ENCODE peak calls at places on chromosomes 1 and 21, in eight cellular contexts. One of them, this sample, is unnamed. For H3K9me3, the result is how much of the 10 kb centered on the place peaks cover.

GRCh38 chr1:233459968-233460367 is 132.4 kb downstream of the MAP3K21 start:
- DNase-seq in A549: no peak
- DNase-seq in fibroblast of lung: peak
- DNase-seq in left ventricle myocardium inferior: no peak
- DNase-seq in CD8-positive, alpha-beta T cell: no peak
- DNase-seq in suprapubic skin: no peak
- DNase-seq in mucosa of descending colon: no peak
- DNase-seq in HCT116: no peak
- DNase-seq in this sample: no peak

GRCh38 chr1:78831731-78832360 is 174.7 kb downstream of the ADGRL4 start:
- DNase-seq in CD8-positive, alpha-beta T cell: no peak
- DNase-seq in left ventricle myocardium inferior: no peak
- DNase-seq in A549: peak
- DNase-seq in suprapubic skin: no peak
- DNase-seq in HCT116: peak
- DNase-seq in mucosa of descending colon: no peak
- DNase-seq in fibroblast of lung: peak
- DNase-seq in this sample: peak

GRCh38 chr1:232613752-232614381 is 16.1 kb downstream of the SIPA1L2 start:
- DNase-seq in suprapubic skin: no peak
- DNase-seq in HCT116: peak
- DNase-seq in mucosa of descending colon: no peak
- DNase-seq in CD8-positive, alpha-beta T cell: no peak
- DNase-seq in A549: no peak
- DNase-seq in fibroblast of lung: peak
- DNase-seq in left ventricle myocardium inferior: no peak
- DNase-seq in this sample: peak

GRCh38 chr1:181135462-181135781 is 46.9 kb downstream of the IER5 start:
- DNase-seq in mucosa of descending colon: no peak
- DNase-seq in fibroblast of lung: peak
- DNase-seq in suprapubic skin: no peak
- DNase-seq in A549: peak
- DNase-seq in CD8-positive, alpha-beta T cell: no peak
- DNase-seq in left ventricle myocardium inferior: no peak
- DNase-seq in HCT116: no peak
- DNase-seq in this sample: peak

GRCh38 chr1:10644307-10645128 is 151.9 kb downstream of the CASZ1 start:
- DNase-seq in HCT116: no peak
- DNase-seq in left ventricle myocardium inferior: no peak
- DNase-seq in A549: no peak
- DNase-seq in mucosa of descending colon: no peak
- DNase-seq in fibroblast of lung: peak
- DNase-seq in suprapubic skin: no peak
- DNase-seq in CD8-positive, alpha-beta T cell: no peak
- DNase-seq in this sample: no peak

GRCh38 chr1:45552309-45552708 is 1.7 kb downstream of the AKR1A1 start:
- DNase-seq in CD8-positive, alpha-beta T cell: no peak
- DNase-seq in HCT116: no peak
- DNase-seq in mucosa of descending colon: no peak
- DNase-seq in A549: no peak
- DNase-seq in suprapubic skin: no peak
- DNase-seq in left ventricle myocardium inferior: no peak
- DNase-seq in fibroblast of lung: peak
- DNase-seq in this sample: no peak

GRCh38 chr1:202129453-202130274 is 6.9 kb downstream of the GPR37L1 start:
- DNase-seq in CD8-positive, alpha-beta T cell: no peak
- DNase-seq in A549: no peak
- DNase-seq in suprapubic skin: no peak
- DNase-seq in left ventricle myocardium inferior: no peak
- DNase-seq in HCT116: no peak
- DNase-seq in fibroblast of lung: no peak
- DNase-seq in mucosa of descending colon: no peak
- DNase-seq in this sample: no peak

GRCh38 chr1:24586970-24587820 is 31.3 kb downstream of the NCMAP start:
- DNase-seq in A549: peak
- DNase-seq in left ventricle myocardium inferior: no peak
- DNase-seq in fibroblast of lung: peak
- DNase-seq in CD8-positive, alpha-beta T cell: peak
- DNase-seq in mucosa of descending colon: no peak
- DNase-seq in suprapubic skin: no peak
- DNase-seq in HCT116: peak
- DNase-seq in this sample: peak

GRCh38 chr1:2965676-2966075 is 55.6 kb upstream of the ACTRT2 start:
- DNase-seq in left ventricle myocardium inferior: no peak
- DNase-seq in mucosa of descending colon: no peak
- DNase-seq in fibroblast of lung: no peak
- DNase-seq in suprapubic skin: no peak
- DNase-seq in A549: no peak
- DNase-seq in HCT116: no peak
- DNase-seq in CD8-positive, alpha-beta T cell: no peak
- DNase-seq in this sample: no peak

GRCh38 chr1:10337436-10337835 is 61.4 kb upstream of the PGD start:
- DNase-seq in A549: no peak
- DNase-seq in left ventricle myocardium inferior: no peak
- DNase-seq in HCT116: no peak
- DNase-seq in suprapubic skin: no peak
- DNase-seq in fibroblast of lung: no peak
- DNase-seq in mucosa of descending colon: no peak
- DNase-seq in CD8-positive, alpha-beta T cell: no peak
- DNase-seq in this sample: no peak

GRCh38 chr1:172405912-172406311 is 14.6 kb upstream of the C1orf105 start:
- DNase-seq in left ventricle myocardium inferior: no peak
- DNase-seq in mucosa of descending colon: no peak
- DNase-seq in fibroblast of lung: no peak
- DNase-seq in CD8-positive, alpha-beta T cell: no peak
- DNase-seq in A549: no peak
- DNase-seq in HCT116: no peak
- DNase-seq in suprapubic skin: no peak
- DNase-seq in this sample: no peak

GRCh38 chr1:99004270-99005141 is at the start of gene PLPPR5:
- DNase-seq in fibroblast of lung: peak
- DNase-seq in HCT116: no peak
- DNase-seq in mucosa of descending colon: peak
- DNase-seq in CD8-positive, alpha-beta T cell: no peak
- DNase-seq in suprapubic skin: no peak
- DNase-seq in left ventricle myocardium inferior: no peak
- DNase-seq in A549: no peak
- DNase-seq in this sample: peak

GRCh38 chr1:244654284-244655038 is 1.5 kb downstream of the DESI2 start:
- DNase-seq in fibroblast of lung: no peak
- DNase-seq in CD8-positive, alpha-beta T cell: no peak
- DNase-seq in HCT116: no peak
- DNase-seq in suprapubic skin: no peak
- DNase-seq in A549: no peak
- DNase-seq in left ventricle myocardium inferior: no peak
- DNase-seq in mucosa of descending colon: no peak
- DNase-seq in this sample: peak

GRCh38 chr1:173248247-173248940 is 41.3 kb upstream of the TNFSF4 start:
- DNase-seq in left ventricle myocardium inferior: no peak
- DNase-seq in HCT116: no peak
- DNase-seq in CD8-positive, alpha-beta T cell: no peak
- DNase-seq in A549: no peak
- DNase-seq in fibroblast of lung: no peak
- DNase-seq in mucosa of descending colon: no peak
- DNase-seq in suprapubic skin: no peak
- DNase-seq in this sample: no peak

GRCh38 chr21:27418338-27418737 is 451.4 kb upstream of the ADAMTS5 start:
- DNase-seq in left ventricle myocardium inferior: no peak
- DNase-seq in A549: no peak
- DNase-seq in CD8-positive, alpha-beta T cell: no peak
- DNase-seq in suprapubic skin: no peak
- DNase-seq in HCT116: no peak
- DNase-seq in mucosa of descending colon: no peak
- DNase-seq in fibroblast of lung: no peak
- DNase-seq in this sample: no peak
- H3K9me3 ChIP-seq in left ventricle myocardium inferior: under half
- H3K9me3 ChIP-seq in A549: under half
- H3K9me3 ChIP-seq in CD8-positive, alpha-beta T cell: under half
- H3K9me3 ChIP-seq in suprapubic skin: under half
- H3K9me3 ChIP-seq in HCT116: under half
- H3K9me3 ChIP-seq in mucosa of descending colon: under half
- H3K9me3 ChIP-seq in fibroblast of lung: under half
- H3K9me3 ChIP-seq in this sample: under half

GRCh38 chr1:150365945-150366344 is 2.0 kb downstream of the RPRD2 start:
- DNase-seq in A549: no peak
- DNase-seq in suprapubic skin: no peak
- DNase-seq in fibroblast of lung: peak
- DNase-seq in CD8-positive, alpha-beta T cell: no peak
- DNase-seq in left ventricle myocardium inferior: no peak
- DNase-seq in HCT116: no peak
- DNase-seq in mucosa of descending colon: no peak
- DNase-seq in this sample: peak

GRCh38 chr1:150366416-150367296 is 2.7 kb downstream of the RPRD2 start:
- DNase-seq in A549: no peak
- DNase-seq in CD8-positive, alpha-beta T cell: no peak
- DNase-seq in suprapubic skin: no peak
- DNase-seq in HCT116: no peak
- DNase-seq in mucosa of descending colon: no peak
- DNase-seq in fibroblast of lung: peak
- DNase-seq in left ventricle myocardium inferior: no peak
- DNase-seq in this sample: peak

GRCh38 chr1:150362721-150363425 is 1.1 kb upstream of the RPRD2 start:
- DNase-seq in A549: no peak
- DNase-seq in suprapubic skin: no peak
- DNase-seq in mucosa of descending colon: peak
- DNase-seq in left ventricle myocardium inferior: no peak
- DNase-seq in CD8-positive, alpha-beta T cell: peak
- DNase-seq in HCT116: no peak
- DNase-seq in fibroblast of lung: no peak
- DNase-seq in this sample: no peak

GRCh38 chr1:150364231-150365003 is 470 bp downstream of the RPRD2 start:
- DNase-seq in HCT116: peak
- DNase-seq in fibroblast of lung: peak
- DNase-seq in CD8-positive, alpha-beta T cell: peak
- DNase-seq in left ventricle myocardium inferior: peak
- DNase-seq in A549: peak
- DNase-seq in mucosa of descending colon: peak
- DNase-seq in suprapubic skin: peak
- DNase-seq in this sample: peak

GRCh38 chr1:150363426-150364230 is at the start of gene RPRD2:
- DNase-seq in mucosa of descending colon: peak
- DNase-seq in suprapubic skin: peak
- DNase-seq in CD8-positive, alpha-beta T cell: peak
- DNase-seq in fibroblast of lung: peak
- DNase-seq in A549: peak
- DNase-seq in left ventricle myocardium inferior: peak
- DNase-seq in HCT116: peak
- DNase-seq in this sample: peak
- TF ChIP-seq CTCF in mucosa of descending colon: no peak
- TF ChIP-seq CTCF in suprapubic skin: no peak
- TF ChIP-seq CTCF in CD8-positive, alpha-beta T cell: no peak
- TF ChIP-seq CTCF in fibroblast of lung: peak
- TF ChIP-seq CTCF in A549: no peak
- TF ChIP-seq CTCF in left ventricle myocardium inferior: no peak
- TF ChIP-seq CTCF in HCT116: no peak
- TF ChIP-seq CTCF in this sample: no peak

GRCh38 chr1:16177306-16177705 is 21.4 kb upstream of the EPHA2 start:
- DNase-seq in fibroblast of lung: no peak
- DNase-seq in HCT116: no peak
- DNase-seq in left ventricle myocardium inferior: no peak
- DNase-seq in suprapubic skin: no peak
- DNase-seq in mucosa of descending colon: no peak
- DNase-seq in A549: no peak
- DNase-seq in CD8-positive, alpha-beta T cell: no peak
- DNase-seq in this sample: no peak

GRCh38 chr1:16178596-16179497 is 23.0 kb upstream of the EPHA2 start:
- DNase-seq in fibroblast of lung: peak
- DNase-seq in mucosa of descending colon: no peak
- DNase-seq in A549: peak
- DNase-seq in left ventricle myocardium inferior: no peak
- DNase-seq in HCT116: no peak
- DNase-seq in suprapubic skin: no peak
- DNase-seq in CD8-positive, alpha-beta T cell: no peak
- DNase-seq in this sample: no peak

GRCh38 chr1:16181887-16182719 is 26.2 kb upstream of the EPHA2 start:
- DNase-seq in left ventricle myocardium inferior: peak
- DNase-seq in mucosa of descending colon: peak
- DNase-seq in fibroblast of lung: peak
- DNase-seq in A549: peak
- DNase-seq in CD8-positive, alpha-beta T cell: no peak
- DNase-seq in HCT116: peak
- DNase-seq in suprapubic skin: peak
- DNase-seq in this sample: no peak

GRCh38 chr1:16183157-16183556 is 27.3 kb upstream of the EPHA2 start:
- DNase-seq in left ventricle myocardium inferior: no peak
- DNase-seq in HCT116: no peak
- DNase-seq in CD8-positive, alpha-beta T cell: no peak
- DNase-seq in suprapubic skin: no peak
- DNase-seq in fibroblast of lung: peak
- DNase-seq in A549: peak
- DNase-seq in mucosa of descending colon: no peak
- DNase-seq in this sample: no peak

DNA sequence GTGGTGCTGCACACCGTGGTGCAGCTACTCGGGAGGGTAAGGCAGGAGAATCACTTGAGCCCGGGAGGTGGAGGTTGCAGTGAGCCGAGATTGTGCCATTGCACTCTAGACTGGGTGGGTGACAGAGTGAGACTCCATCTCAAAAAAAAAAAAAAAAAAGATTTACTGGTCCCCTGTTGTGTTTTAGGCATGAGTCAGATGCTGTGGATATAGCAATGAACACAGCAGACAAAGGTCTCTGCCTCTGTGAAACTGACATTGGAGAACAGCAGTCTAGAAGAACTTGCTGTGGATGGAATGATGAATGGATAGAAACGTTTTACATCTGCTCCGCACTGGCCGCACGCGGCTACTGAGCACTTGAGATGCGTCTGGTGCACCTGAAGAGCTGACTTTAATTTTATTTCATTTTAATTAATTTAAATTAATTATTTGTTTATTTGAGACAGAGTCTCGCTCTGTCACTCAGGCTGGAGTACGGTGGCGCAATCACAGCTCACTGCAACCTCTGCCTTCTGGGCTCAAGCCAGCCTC is 24.5 kb upstream of the EPHA2 start:
- DNase-seq in suprapubic skin: no peak
- DNase-seq in mucosa of descending colon: no peak
- DNase-seq in fibroblast of lung: peak
- DNase-seq in CD8-positive, alpha-beta T cell: no peak
- DNase-seq in HCT116: no peak
- DNase-seq in A549: peak
- DNase-seq in left ventricle myocardium inferior: no peak
- DNase-seq in this sample: peak
- H3K9me3 ChIP-seq in suprapubic skin: under half
- H3K9me3 ChIP-seq in mucosa of descending colon: under half
- H3K9me3 ChIP-seq in fibroblast of lung: under half
- H3K9me3 ChIP-seq in CD8-positive, alpha-beta T cell: under half
- H3K9me3 ChIP-seq in HCT116: under half
- H3K9me3 ChIP-seq in A549: under half
- H3K9me3 ChIP-seq in left ventricle myocardium inferior: under half
- H3K9me3 ChIP-seq in this sample: under half

DNA sequence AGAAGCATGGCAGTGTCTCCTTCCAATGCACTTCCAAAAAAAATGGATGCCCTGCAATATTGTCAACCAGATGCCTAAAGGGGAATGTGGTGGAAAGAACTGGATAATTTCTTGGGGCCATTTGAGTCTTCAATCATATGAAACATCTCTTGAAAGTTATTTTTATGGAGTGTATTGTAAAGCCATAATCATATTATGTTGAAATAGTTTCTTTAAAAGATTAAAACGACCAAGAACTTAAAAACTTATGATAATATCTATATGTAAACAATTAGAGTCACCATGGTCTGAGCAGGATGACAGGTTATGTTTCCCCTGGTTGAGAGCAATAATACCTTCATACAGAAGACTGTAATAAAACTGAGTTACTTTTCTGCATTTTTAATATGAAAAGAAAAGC is 457.2 kb downstream of the PCP4 start:
- DNase-seq in HCT116: no peak
- DNase-seq in A549: no peak
- DNase-seq in mucosa of descending colon: no peak
- DNase-seq in CD8-positive, alpha-beta T cell: no peak
- DNase-seq in suprapubic skin: no peak
- DNase-seq in left ventricle myocardium inferior: no peak
- DNase-seq in fibroblast of lung: no peak
- DNase-seq in this sample: no peak
- TF ChIP-seq CTCF in HCT116: no peak
- TF ChIP-seq CTCF in A549: no peak
- TF ChIP-seq CTCF in mucosa of descending colon: no peak
- TF ChIP-seq CTCF in CD8-positive, alpha-beta T cell: no peak
- TF ChIP-seq CTCF in suprapubic skin: no peak
- TF ChIP-seq CTCF in left ventricle myocardium inferior: no peak
- TF ChIP-seq CTCF in fibroblast of lung: no peak
- TF ChIP-seq CTCF in this sample: no peak

This sample was measured in A673.